ENCODE peak calls at places on chromosomes 2 and 18, in six cellular contexts. W is M059J; B is activated CD4-positive, CD25-positive, alpha-beta regulatory T cell treated with anti-CD3 and anti-CD28 coated beads, Interleukin-2, amount 50 U/mL, for 72 hours; R is T-cell; F is NCI-H446 treated with DMSO at 0.1 percent for 48 hours; Q is stimulated activated CD4-positive, alpha-beta T cell treated with anti-CD3 and anti-CD28 coated beads, Interleukin-2, amount 100 ng/mL, for 48 hours. I is an unnamed sample.

GRCh38 chr18:79510731-79511141 is 115.0 kb downstream of the NFATC1 start:
- DNase-seq in R (no peak), F (no peak), W (no peak), Q (no peak), B (peak; percentile 23), I (no peak)

GRCh38 chr18:62436636-62437519 is 85.9 kb upstream of the ZCCHC2 start:
- DNase-seq in W (peak; percentile 66), B (no peak), R (no peak), F (no peak), Q (no peak), I (peak; percentile 35)

GRCh38 chr2:239607795-239608171 is 207.0 kb upstream of the HDAC4 start:
- DNase-seq in B (no peak), R (no peak), Q (no peak), F (no peak), W (no peak), I (no peak)

GRCh38 chr2:239339726-239340654 is 60.8 kb downstream of the HDAC4 start:
- DNase-seq in B (no peak), F (no peak), W (no peak), Q (no peak), R (no peak), I (no peak)

GRCh38 chr2:145752091-145752806 is 1232.3 kb upstream of the ZEB2 start:
- DNase-seq in Q (no peak), F (peak; percentile 72), B (no peak), R (no peak), W (peak; percentile 74), I (peak; percentile 35)

GRCh38 chr18:29749699-29750098 is 1292.8 kb downstream of the DSC3 start:
- DNase-seq in W (peak; percentile 25), R (no peak), Q (no peak), F (no peak), B (no peak), I (no peak)

GRCh38 chr2:63587814-63588384 is 378 bp downstream of the WDPCP start:
- DNase-seq in B (no peak), Q (no peak), F (no peak), R (no peak), W (peak; percentile 33), I (no peak)

GRCh38 chr2:47218899-47219525 is 63.9 kb upstream of the STPG4 start:
- DNase-seq in F (no peak), W (no peak), Q (no peak), B (no peak), R (no peak), I (no peak)

GRCh38 chr2:174442546-174443510 is 44.0 kb downstream of the GPR155 start:
- DNase-seq in B (no peak), Q (no peak), W (peak; percentile 82), R (no peak), F (no peak), I (no peak)

GRCh38 chr2:31889044-31889443 is 121.8 kb downstream of the MEMO1 start:
- DNase-seq in R (no peak), W (no peak), F (no peak), B (no peak), Q (no peak), I (no peak)

GRCh38 chr2:128799284-128799552 is 480.6 kb upstream of the HS6ST1 start:
- DNase-seq in B (no peak), W (no peak), R (no peak), F (no peak), Q (no peak), I (no peak)

GRCh38 chr18:36412778-36413177 is 115.3 kb downstream of the FHOD3 start:
- DNase-seq in R (no peak), F (no peak), B (no peak), W (peak; percentile 53), Q (no peak), I (no peak)

GRCh38 chr2:9462872-9463697 is 11.3 kb upstream of the IAH1 start:
- DNase-seq in B (no peak), R (no peak), Q (no peak), F (no peak), W (no peak), I (no peak)

GRCh38 chr2:1717129-1717528 is 27.2 kb downstream of the PXDN start:
- DNase-seq in W (peak; percentile 97), B (no peak), R (no peak), Q (no peak), F (no peak), I (no peak)

GRCh38 chr2:43269074-43269572 is 42.7 kb upstream of the ZFP36L2 start:
- DNase-seq in B (no peak), Q (no peak), R (no peak), W (peak; percentile 95), F (no peak), I (peak; percentile 73)

I was measured in G401.